ENCODE peak calls at places on chromosome 1, in seven cellular contexts. P is HCT116, A is WTC11, E is GM12878, W is K562, R is HepG2, G is H1. O is an unnamed sample.

GRCh38 chr1:84504580-84505021 is 1.6 kb upstream of the SPATA1 start:
- DNase-seq in P (no peak), A (no peak), E (no peak), W (no peak), R (no peak), G (no peak), O (peak)

GRCh38 chr1:243598433-243598832 is 251.6 kb downstream of the AKT3 start:
- DNase-seq in P (no peak), A (no peak), E (no peak), W (no peak), R (no peak), G (no peak), O (no peak)

GRCh38 chr1:59707216-59707615 is 107.5 kb upstream of the HOOK1 start:
- DNase-seq in P (peak), A (no peak), E (no peak), W (no peak), R (no peak), G (no peak), O (no peak)

GRCh38 chr1:53765656-53766055 is 26.7 kb upstream of the GLIS1 start:
- DNase-seq in P (no peak), A (no peak), E (no peak), W (no peak), R (no peak), G (no peak), O (no peak)

GRCh38 chr1:208093754-208094719 is 150.1 kb downstream of the PLXNA2 start:
- DNase-seq in P (peak), A (peak), E (no peak), W (peak), R (peak), G (peak), O (peak)

GRCh38 chr1:19209439-19209989 is 552 bp downstream of the UBR4 start:
- DNase-seq in P (no peak), A (no peak), E (no peak), W (no peak), R (peak), G (peak), O (peak)

GRCh38 chr1:24952413-24952841 is 22.4 kb upstream of the RUNX3 start:
- DNase-seq in P (no peak), A (no peak), E (no peak), W (peak), R (no peak), G (no peak), O (no peak)

GRCh38 chr1:8230284-8230605 is 87.7 kb upstream of the SLC45A1 start:
- DNase-seq in P (no peak), A (no peak), E (no peak), W (peak), R (peak), G (no peak), O (no peak)

GRCh38 chr1:154342132-154342531 is 16.8 kb downstream of the ATP8B2 start:
- DNase-seq in P (no peak), A (no peak), E (no peak), W (no peak), R (no peak), G (no peak), O (no peak)

GRCh38 chr1:219518168-219518905 is 94.6 kb downstream of the ZC3H11B start:
- DNase-seq in P (no peak), A (no peak), E (no peak), W (no peak), R (no peak), G (no peak), O (no peak)

GRCh38 chr1:119046429-119047039 is 58.4 kb upstream of the TBX15 start:
- DNase-seq in P (no peak), A (no peak), E (no peak), W (no peak), R (no peak), G (no peak), O (no peak)

GRCh38 chr1:192747305-192747704 is 61.5 kb upstream of the RGS2 start:
- DNase-seq in P (no peak), A (no peak), E (no peak), W (no peak), R (no peak), G (no peak), O (no peak)

GRCh38 chr1:39827201-39827600 is 38.5 kb upstream of the BMP8B start:
- DNase-seq in P (no peak), A (no peak), E (no peak), W (no peak), R (no peak), G (no peak), O (no peak)

GRCh38 chr1:57133686-57134085 is 167.9 kb upstream of the C8B start:
- DNase-seq in P (no peak), A (no peak), E (no peak), W (no peak), R (no peak), G (no peak), O (no peak)

GRCh38 chr1:236024655-236025054 is 40.2 kb downstream of the NID1 start:
- DNase-seq in P (no peak), A (no peak), E (no peak), W (no peak), R (no peak), G (no peak), O (no peak)

GRCh38 chr1:151976868-151977267 is 16.8 kb downstream of the S100A10 start:
- DNase-seq in P (no peak), A (no peak), E (no peak), W (no peak), R (no peak), G (no peak), O (no peak)

GRCh38 chr1:204894031-204894430 is 23.4 kb downstream of the NFASC start:
- DNase-seq in P (no peak), A (no peak), E (no peak), W (no peak), R (no peak), G (no peak), O (no peak)

GRCh38 chr1:50430010-50430405 is 6.8 kb upstream of the DMRTA2 start:
- DNase-seq in P (no peak), A (no peak), E (no peak), W (no peak), R (no peak), G (no peak), O (no peak)

GRCh38 chr1:119920104-119920968 is 24.0 kb upstream of the ADAM30 start:
- DNase-seq in P (no peak), A (no peak), E (no peak), W (peak), R (no peak), G (no peak), O (no peak)

GRCh38 chr1:12014141-12014981 is 4.9 kb upstream of the MIIP start:
- DNase-seq in P (no peak), A (no peak), E (no peak), W (peak), R (no peak), G (no peak), O (no peak)

GRCh38 chr1:150281221-150281757 is 1.1 kb upstream of the CIART start:
- DNase-seq in P (no peak), A (peak), E (no peak), W (peak), R (no peak), G (no peak), O (peak)

GRCh38 chr1:5938068-5938740 is 54.0 kb downstream of the NPHP4 start:
- DNase-seq in P (no peak), A (no peak), E (no peak), W (no peak), R (no peak), G (no peak), O (no peak)

GRCh38 chr1:119276558-119276957 is 92.0 kb upstream of the HAO2 start:
- DNase-seq in P (no peak), A (peak), E (no peak), W (no peak), R (no peak), G (no peak), O (no peak)

GRCh38 chr1:1230656-1231399 is 973 bp downstream of the SDF4 start:
- DNase-seq in P (peak), A (no peak), E (no peak), W (peak), R (peak), G (no peak), O (peak)

GRCh38 chr1:173161510-173162221 is 45.5 kb downstream of the TNFSF4 start:
- DNase-seq in P (peak), A (no peak), E (no peak), W (no peak), R (no peak), G (no peak), O (no peak)

GRCh38 chr1:77014396-77014795 is 147.1 kb downstream of the ST6GALNAC5 start:
- DNase-seq in P (no peak), A (no peak), E (no peak), W (no peak), R (no peak), G (no peak), O (no peak)

GRCh38 chr1:65422241-65423203 is 2.1 kb downstream of the LEPR start:
- DNase-seq in P (no peak), A (no peak), E (no peak), W (no peak), R (no peak), G (no peak), O (no peak)
- TF ChIP-seq SP1 in P (no peak), A (no peak), E (no peak), W (peak), R (no peak), G (no peak), O (no peak)

GRCh38 chr1:31483012-31483946 is 70.3 kb downstream of the SERINC2 start:
- DNase-seq in P (no peak), A (no peak), E (peak), W (no peak), R (no peak), G (no peak), O (no peak)
- TF ChIP-seq SP1 in P (no peak), A (no peak), E (no peak), W (no peak), R (no peak), G (no peak), O (no peak)

GRCh38 chr1:30189818-30190480 is 533.4 kb downstream of the MATN1 start:
- DNase-seq in P (no peak), A (no peak), E (no peak), W (no peak), R (no peak), G (no peak), O (peak)

GRCh38 chr1:30188999-30189398 is 534.4 kb downstream of the MATN1 start:
- DNase-seq in P (no peak), A (no peak), E (no peak), W (no peak), R (no peak), G (no peak), O (no peak)

GRCh38 chr1:30190481-30191153 is 532.8 kb downstream of the MATN1 start:
- DNase-seq in P (no peak), A (no peak), E (no peak), W (no peak), R (no peak), G (no peak), O (no peak)

GRCh38 chr1:30192969-30193630 is 530.3 kb downstream of the MATN1 start:
- DNase-seq in P (no peak), A (no peak), E (no peak), W (no peak), R (no peak), G (no peak), O (no peak)

DNA sequence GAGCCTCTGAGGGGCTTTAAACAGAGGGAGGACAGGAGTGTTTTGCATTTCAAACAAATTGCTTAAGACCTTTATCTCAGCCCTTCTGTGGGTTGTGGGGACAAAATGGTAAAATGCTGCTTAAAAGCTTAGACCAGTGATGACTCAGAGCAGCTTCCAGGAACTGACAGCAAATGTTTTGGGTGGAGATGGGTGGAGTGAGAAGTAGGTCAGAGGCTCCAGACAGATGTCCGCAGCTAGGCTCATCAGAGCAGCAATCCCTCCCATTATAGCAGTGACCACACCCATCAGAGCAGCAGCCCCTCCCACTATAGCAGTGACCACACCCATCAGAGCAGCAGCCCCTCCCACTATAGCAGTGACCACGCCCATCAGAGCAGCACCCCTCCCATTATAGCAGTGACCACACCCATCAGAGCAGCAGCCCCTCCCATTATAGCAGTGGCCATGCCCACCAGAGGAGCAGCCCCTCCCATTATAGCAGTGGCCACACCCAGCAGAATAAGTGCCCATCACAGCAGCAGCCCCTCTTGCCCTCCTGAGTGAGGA is 532.2 kb downstream of the MATN1 start:
- DNase-seq in P (peak), A (no peak), E (no peak), W (peak), R (no peak), G (no peak), O (peak)
- TF ChIP-seq SP1 in P (peak), A (no peak), E (no peak), W (peak), R (no peak), G (no peak), O (no peak)

GRCh38 chr1:229942508-229942907 is 124.5 kb upstream of the GALNT2 start:
- DNase-seq in P (no peak), A (no peak), E (no peak), W (no peak), R (no peak), G (no peak), O (no peak)
- TF ChIP-seq SP1 in P (no peak), A (no peak), E (no peak), W (no peak), R (no peak), G (no peak), O (no peak)

DNA sequence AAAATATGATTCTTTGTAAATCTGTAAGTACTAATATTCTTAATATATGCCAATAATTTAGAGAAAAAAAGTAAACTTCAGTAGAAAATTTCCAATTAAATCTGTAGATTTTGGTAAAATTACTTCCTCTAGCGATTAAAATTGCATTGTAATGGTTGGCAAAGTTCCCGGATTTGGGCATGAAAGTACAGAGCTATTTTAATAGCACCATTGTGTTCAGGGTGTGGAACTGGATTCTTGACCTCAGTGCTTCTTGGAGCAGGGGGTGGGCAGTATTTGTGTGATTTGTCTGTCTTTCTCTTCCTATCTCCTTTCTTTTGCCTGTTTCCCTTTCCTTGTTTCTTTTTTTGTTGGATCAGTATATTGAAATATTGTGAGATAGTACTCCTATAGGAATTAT is 72.1 kb downstream of the DNM3 start:
- DNase-seq in P (peak), A (no peak), E (no peak), W (no peak), R (peak), G (no peak), O (no peak)
- TF ChIP-seq SP1 in P (peak), A (no peak), E (no peak), W (no peak), R (no peak), G (no peak), O (no peak)